ENCODE peak calls at places on chromosomes 12 and 14, in eight cellular contexts. One of them, this sample, is unnamed. For H3K27me3, the result is how much of the 10 kb centered on the place peaks cover.

GRCh38 chr12:77980782-77981181 is 150.1 kb downstream of the NAV3 start:
- DNase-seq in bronchial epithelial cell: no peak
- DNase-seq in endothelial cell of umbilical vein: peak
- DNase-seq in cardiac muscle cell: no peak
- DNase-seq in neural progenitor cell: no peak
- DNase-seq in transverse colon: no peak
- DNase-seq in fibroblast of lung: peak
- DNase-seq in body of pancreas: no peak
- DNase-seq in this sample: no peak

GRCh38 chr12:53123578-53124351 is 20.5 kb downstream of the SOAT2 start:
- DNase-seq in bronchial epithelial cell: peak
- DNase-seq in cardiac muscle cell: no peak
- DNase-seq in body of pancreas: no peak
- DNase-seq in neural progenitor cell: no peak
- DNase-seq in transverse colon: no peak
- DNase-seq in endothelial cell of umbilical vein: no peak
- DNase-seq in fibroblast of lung: peak
- DNase-seq in this sample: no peak

GRCh38 chr14:99531221-99532096 is 50.2 kb downstream of the CCNK start:
- DNase-seq in neural progenitor cell: peak
- DNase-seq in cardiac muscle cell: no peak
- DNase-seq in bronchial epithelial cell: peak
- DNase-seq in transverse colon: no peak
- DNase-seq in body of pancreas: no peak
- DNase-seq in endothelial cell of umbilical vein: peak
- DNase-seq in fibroblast of lung: peak
- DNase-seq in this sample: no peak

GRCh38 chr12:112183141-112183581 is 57.8 kb downstream of the TRAFD1 start:
- DNase-seq in cardiac muscle cell: no peak
- DNase-seq in neural progenitor cell: no peak
- DNase-seq in body of pancreas: no peak
- DNase-seq in transverse colon: no peak
- DNase-seq in bronchial epithelial cell: no peak
- DNase-seq in endothelial cell of umbilical vein: peak
- DNase-seq in fibroblast of lung: peak
- DNase-seq in this sample: no peak

GRCh38 chr12:13163868-13164267 is 32.7 kb upstream of the EMP1 start:
- DNase-seq in cardiac muscle cell: no peak
- DNase-seq in endothelial cell of umbilical vein: no peak
- DNase-seq in transverse colon: no peak
- DNase-seq in body of pancreas: no peak
- DNase-seq in bronchial epithelial cell: peak
- DNase-seq in neural progenitor cell: no peak
- DNase-seq in fibroblast of lung: no peak
- DNase-seq in this sample: no peak

GRCh38 chr12:122963928-122964240 is 2.4 kb downstream of the ABCB9 start:
- DNase-seq in cardiac muscle cell: no peak
- DNase-seq in neural progenitor cell: no peak
- DNase-seq in transverse colon: no peak
- DNase-seq in fibroblast of lung: peak
- DNase-seq in bronchial epithelial cell: no peak
- DNase-seq in endothelial cell of umbilical vein: no peak
- DNase-seq in body of pancreas: peak
- DNase-seq in this sample: no peak

GRCh38 chr14:89543420-89543790 is 126.4 kb upstream of the FOXN3 start:
- DNase-seq in endothelial cell of umbilical vein: no peak
- DNase-seq in body of pancreas: peak
- DNase-seq in transverse colon: no peak
- DNase-seq in cardiac muscle cell: peak
- DNase-seq in bronchial epithelial cell: no peak
- DNase-seq in neural progenitor cell: peak
- DNase-seq in fibroblast of lung: peak
- DNase-seq in this sample: no peak

GRCh38 chr14:20745571-20746358 is at the start of gene EDDM3A:
- DNase-seq in body of pancreas: no peak
- DNase-seq in fibroblast of lung: no peak
- DNase-seq in cardiac muscle cell: no peak
- DNase-seq in neural progenitor cell: no peak
- DNase-seq in transverse colon: no peak
- DNase-seq in bronchial epithelial cell: no peak
- DNase-seq in endothelial cell of umbilical vein: no peak
- DNase-seq in this sample: no peak

GRCh38 chr14:103045387-103045869 is 11.9 kb downstream of the CDC42BPB start:
- DNase-seq in neural progenitor cell: no peak
- DNase-seq in bronchial epithelial cell: no peak
- DNase-seq in transverse colon: no peak
- DNase-seq in endothelial cell of umbilical vein: no peak
- DNase-seq in cardiac muscle cell: peak
- DNase-seq in fibroblast of lung: no peak
- DNase-seq in body of pancreas: no peak
- DNase-seq in this sample: peak

GRCh38 chr14:68569970-68570409 is 222.9 kb downstream of the ZFP36L1 start:
- DNase-seq in neural progenitor cell: no peak
- DNase-seq in cardiac muscle cell: no peak
- DNase-seq in endothelial cell of umbilical vein: peak
- DNase-seq in body of pancreas: peak
- DNase-seq in transverse colon: no peak
- DNase-seq in bronchial epithelial cell: no peak
- DNase-seq in fibroblast of lung: no peak
- DNase-seq in this sample: no peak

GRCh38 chr12:86139671-86140070 is 116.5 kb downstream of the MGAT4C start:
- DNase-seq in body of pancreas: no peak
- DNase-seq in cardiac muscle cell: no peak
- DNase-seq in bronchial epithelial cell: peak
- DNase-seq in transverse colon: no peak
- DNase-seq in fibroblast of lung: peak
- DNase-seq in endothelial cell of umbilical vein: no peak
- DNase-seq in neural progenitor cell: no peak
- DNase-seq in this sample: no peak

GRCh38 chr14:104220225-104221070 is 82.1 kb downstream of the KIF26A start:
- DNase-seq in neural progenitor cell: no peak
- DNase-seq in bronchial epithelial cell: no peak
- DNase-seq in body of pancreas: no peak
- DNase-seq in endothelial cell of umbilical vein: no peak
- DNase-seq in cardiac muscle cell: no peak
- DNase-seq in transverse colon: no peak
- DNase-seq in fibroblast of lung: no peak
- DNase-seq in this sample: no peak

GRCh38 chr14:64688028-64688427 is 16.2 kb upstream of the PLEKHG3 start:
- DNase-seq in endothelial cell of umbilical vein: no peak
- DNase-seq in transverse colon: no peak
- DNase-seq in bronchial epithelial cell: no peak
- DNase-seq in neural progenitor cell: no peak
- DNase-seq in cardiac muscle cell: no peak
- DNase-seq in body of pancreas: no peak
- DNase-seq in fibroblast of lung: no peak
- DNase-seq in this sample: no peak

GRCh38 chr12:119959435-119959834 is 29.6 kb upstream of the BICDL1 start:
- DNase-seq in transverse colon: no peak
- DNase-seq in endothelial cell of umbilical vein: no peak
- DNase-seq in cardiac muscle cell: no peak
- DNase-seq in neural progenitor cell: no peak
- DNase-seq in fibroblast of lung: no peak
- DNase-seq in body of pancreas: no peak
- DNase-seq in bronchial epithelial cell: no peak
- DNase-seq in this sample: no peak

GRCh38 chr14:42269234-42269633 is 662.6 kb downstream of the LRFN5 start:
- DNase-seq in transverse colon: no peak
- DNase-seq in cardiac muscle cell: no peak
- DNase-seq in fibroblast of lung: no peak
- DNase-seq in body of pancreas: no peak
- DNase-seq in endothelial cell of umbilical vein: no peak
- DNase-seq in bronchial epithelial cell: no peak
- DNase-seq in neural progenitor cell: no peak
- DNase-seq in this sample: no peak

GRCh38 chr12:5439333-5439732 is 7.4 kb downstream of the NTF3 start:
- DNase-seq in neural progenitor cell: peak
- DNase-seq in body of pancreas: no peak
- DNase-seq in transverse colon: no peak
- DNase-seq in fibroblast of lung: no peak
- DNase-seq in endothelial cell of umbilical vein: no peak
- DNase-seq in cardiac muscle cell: no peak
- DNase-seq in bronchial epithelial cell: no peak
- DNase-seq in this sample: no peak

GRCh38 chr12:5442251-5443006 is 10.5 kb downstream of the NTF3 start:
- DNase-seq in bronchial epithelial cell: peak
- DNase-seq in neural progenitor cell: peak
- DNase-seq in transverse colon: no peak
- DNase-seq in cardiac muscle cell: peak
- DNase-seq in fibroblast of lung: peak
- DNase-seq in body of pancreas: peak
- DNase-seq in endothelial cell of umbilical vein: peak
- DNase-seq in this sample: no peak

GRCh38 chr12:5441497-5442236 is 9.8 kb downstream of the NTF3 start:
- DNase-seq in endothelial cell of umbilical vein: no peak
- DNase-seq in bronchial epithelial cell: no peak
- DNase-seq in neural progenitor cell: peak
- DNase-seq in transverse colon: no peak
- DNase-seq in body of pancreas: peak
- DNase-seq in cardiac muscle cell: no peak
- DNase-seq in fibroblast of lung: peak
- DNase-seq in this sample: no peak

GRCh38 chr12:5439788-5440300 is 7.9 kb downstream of the NTF3 start:
- DNase-seq in transverse colon: no peak
- DNase-seq in body of pancreas: no peak
- DNase-seq in cardiac muscle cell: no peak
- DNase-seq in fibroblast of lung: no peak
- DNase-seq in endothelial cell of umbilical vein: no peak
- DNase-seq in neural progenitor cell: no peak
- DNase-seq in bronchial epithelial cell: no peak
- DNase-seq in this sample: no peak

DNA sequence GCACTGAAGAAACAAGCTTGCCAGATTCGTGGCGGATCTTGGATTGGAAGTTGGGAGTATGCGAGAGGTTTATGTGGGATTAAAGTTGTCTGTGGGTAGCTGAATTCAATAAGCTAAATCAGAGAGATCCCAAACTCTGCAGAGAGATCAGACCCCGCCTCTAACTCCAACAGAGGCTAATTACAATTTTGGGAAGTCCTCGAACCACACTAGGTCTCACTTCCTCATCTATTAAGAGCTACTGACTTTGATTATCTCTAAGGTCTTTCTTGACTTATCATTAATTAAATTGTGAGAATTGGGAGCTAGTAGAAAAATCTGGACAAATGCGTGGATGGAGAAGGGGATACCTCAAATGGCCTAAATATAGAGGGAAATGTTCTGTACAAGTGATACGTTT is 9.1 kb downstream of the NTF3 start:
- DNase-seq in body of pancreas: no peak
- DNase-seq in cardiac muscle cell: no peak
- DNase-seq in bronchial epithelial cell: no peak
- DNase-seq in endothelial cell of umbilical vein: no peak
- DNase-seq in neural progenitor cell: no peak
- DNase-seq in transverse colon: no peak
- DNase-seq in fibroblast of lung: no peak
- DNase-seq in this sample: no peak
- H3K27me3 ChIP-seq in body of pancreas: under half
- H3K27me3 ChIP-seq in cardiac muscle cell: under half
- H3K27me3 ChIP-seq in bronchial epithelial cell: under half
- H3K27me3 ChIP-seq in endothelial cell of umbilical vein: half or more
- H3K27me3 ChIP-seq in neural progenitor cell: under half
- H3K27me3 ChIP-seq in transverse colon: under half
- H3K27me3 ChIP-seq in fibroblast of lung: under half
- H3K27me3 ChIP-seq in this sample: under half

GRCh38 chr14:55077155-55077554 is 25.7 kb downstream of the MAPK1IP1L start:
- DNase-seq in bronchial epithelial cell: peak
- DNase-seq in endothelial cell of umbilical vein: no peak
- DNase-seq in body of pancreas: peak
- DNase-seq in fibroblast of lung: peak
- DNase-seq in neural progenitor cell: no peak
- DNase-seq in cardiac muscle cell: no peak
- DNase-seq in transverse colon: peak
- DNase-seq in this sample: no peak
- H3K4me3 ChIP-seq in bronchial epithelial cell: no peak
- H3K4me3 ChIP-seq in endothelial cell of umbilical vein: no peak
- H3K4me3 ChIP-seq in body of pancreas: no peak
- H3K4me3 ChIP-seq in fibroblast of lung: no peak
- H3K4me3 ChIP-seq in neural progenitor cell: no peak
- H3K4me3 ChIP-seq in cardiac muscle cell: no peak
- H3K4me3 ChIP-seq in transverse colon: no peak
- H3K4me3 ChIP-seq in this sample: no peak

DNA sequence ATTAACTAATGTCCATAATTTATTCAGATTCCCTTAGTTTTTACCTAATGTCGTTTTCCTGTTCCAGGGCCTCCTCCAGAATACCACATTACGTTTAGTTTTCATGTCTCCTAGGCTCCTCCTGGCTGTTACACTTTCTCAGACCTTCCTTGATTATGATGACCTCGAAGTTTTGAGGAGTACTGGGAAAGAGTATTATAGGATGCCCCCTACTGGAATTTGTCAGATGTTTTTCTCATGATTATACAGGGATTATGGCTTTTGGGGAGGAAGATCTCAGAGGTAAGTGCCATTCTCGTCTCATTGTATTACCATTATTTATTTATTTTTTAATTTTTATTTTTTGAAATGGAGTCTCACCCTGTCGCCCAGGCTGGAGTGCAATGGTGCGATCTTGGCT is 17.7 kb upstream of the C1S start:
- DNase-seq in bronchial epithelial cell: peak
- DNase-seq in fibroblast of lung: peak
- DNase-seq in transverse colon: no peak
- DNase-seq in cardiac muscle cell: peak
- DNase-seq in body of pancreas: no peak
- DNase-seq in neural progenitor cell: peak
- DNase-seq in endothelial cell of umbilical vein: peak
- DNase-seq in this sample: no peak
- TF ChIP-seq CTCF in bronchial epithelial cell: peak
- TF ChIP-seq CTCF in fibroblast of lung: peak
- TF ChIP-seq CTCF in transverse colon: peak
- TF ChIP-seq CTCF in cardiac muscle cell: peak
- TF ChIP-seq CTCF in body of pancreas: peak
- TF ChIP-seq CTCF in neural progenitor cell: peak
- TF ChIP-seq CTCF in endothelial cell of umbilical vein: peak
- TF ChIP-seq CTCF in this sample: peak

GRCh38 chr12:104658085-104658484 is 201.3 kb downstream of the CHST11 start:
- DNase-seq in fibroblast of lung: no peak
- DNase-seq in endothelial cell of umbilical vein: no peak
- DNase-seq in neural progenitor cell: no peak
- DNase-seq in cardiac muscle cell: no peak
- DNase-seq in bronchial epithelial cell: no peak
- DNase-seq in transverse colon: no peak
- DNase-seq in body of pancreas: no peak
- DNase-seq in this sample: no peak
- H3K27me3 ChIP-seq in fibroblast of lung: under half
- H3K27me3 ChIP-seq in endothelial cell of umbilical vein: under half
- H3K27me3 ChIP-seq in neural progenitor cell: under half
- H3K27me3 ChIP-seq in cardiac muscle cell: under half
- H3K27me3 ChIP-seq in bronchial epithelial cell: under half
- H3K27me3 ChIP-seq in transverse colon: under half
- H3K27me3 ChIP-seq in body of pancreas: under half
- H3K27me3 ChIP-seq in this sample: under half

This sample was measured in GM06990.